ENCODE peak calls at places on chromosomes 6 and 20, in four cellular contexts. One of them, this sample, is unnamed.

GRCh38 chr20:4740774-4741431 is 19.2 kb downstream of the PRND start:
- DNase-seq in CD4-positive, alpha-beta T cell: peak
- DNase-seq in stimulated activated CD4-positive, alpha-beta T cell treated with anti-CD3 and anti-CD28 coated beads, Interleukin-2, amount 100 ng/mL, for 48 hours: peak
- DNase-seq in mesendoderm: peak
- DNase-seq in this sample: peak

GRCh38 chr6:83185096-83185495 is 8.0 kb downstream of the PGM3 start:
- DNase-seq in CD4-positive, alpha-beta T cell: no peak
- DNase-seq in stimulated activated CD4-positive, alpha-beta T cell treated with anti-CD3 and anti-CD28 coated beads, Interleukin-2, amount 100 ng/mL, for 48 hours: no peak
- DNase-seq in mesendoderm: no peak
- DNase-seq in this sample: no peak

GRCh38 chr6:158475344-158476302 is 84.3 kb upstream of the TMEM181 start:
- DNase-seq in CD4-positive, alpha-beta T cell: no peak
- DNase-seq in stimulated activated CD4-positive, alpha-beta T cell treated with anti-CD3 and anti-CD28 coated beads, Interleukin-2, amount 100 ng/mL, for 48 hours: no peak
- DNase-seq in mesendoderm: no peak
- DNase-seq in this sample: no peak

GRCh38 chr20:51275816-51276215 is 252.9 kb upstream of the KCNG1 start:
- DNase-seq in stimulated activated CD4-positive, alpha-beta T cell treated with anti-CD3 and anti-CD28 coated beads, Interleukin-2, amount 100 ng/mL, for 48 hours: no peak
- DNase-seq in mesendoderm: no peak
- DNase-seq in CD4-positive, alpha-beta T cell: no peak
- DNase-seq in this sample: no peak

GRCh38 chr6:116030745-116031144 is 29.9 kb downstream of the FRK start:
- DNase-seq in CD4-positive, alpha-beta T cell: no peak
- DNase-seq in mesendoderm: no peak
- DNase-seq in stimulated activated CD4-positive, alpha-beta T cell treated with anti-CD3 and anti-CD28 coated beads, Interleukin-2, amount 100 ng/mL, for 48 hours: no peak
- DNase-seq in this sample: no peak

GRCh38 chr6:4647414-4648365 is 128.5 kb upstream of the CDYL start:
- DNase-seq in CD4-positive, alpha-beta T cell: no peak
- DNase-seq in stimulated activated CD4-positive, alpha-beta T cell treated with anti-CD3 and anti-CD28 coated beads, Interleukin-2, amount 100 ng/mL, for 48 hours: no peak
- DNase-seq in mesendoderm: peak
- DNase-seq in this sample: no peak

GRCh38 chr20:31820228-31820627 is 1.1 kb downstream of the MYLK2 start:
- DNase-seq in mesendoderm: no peak
- DNase-seq in CD4-positive, alpha-beta T cell: no peak
- DNase-seq in stimulated activated CD4-positive, alpha-beta T cell treated with anti-CD3 and anti-CD28 coated beads, Interleukin-2, amount 100 ng/mL, for 48 hours: no peak
- DNase-seq in this sample: no peak

GRCh38 chr6:16756660-16757270 is 4.5 kb downstream of the ATXN1 start:
- DNase-seq in stimulated activated CD4-positive, alpha-beta T cell treated with anti-CD3 and anti-CD28 coated beads, Interleukin-2, amount 100 ng/mL, for 48 hours: no peak
- DNase-seq in mesendoderm: no peak
- DNase-seq in CD4-positive, alpha-beta T cell: no peak
- DNase-seq in this sample: no peak

GRCh38 chr20:47925603-47926002 is 140.3 kb upstream of the SULF2 start:
- DNase-seq in CD4-positive, alpha-beta T cell: no peak
- DNase-seq in stimulated activated CD4-positive, alpha-beta T cell treated with anti-CD3 and anti-CD28 coated beads, Interleukin-2, amount 100 ng/mL, for 48 hours: no peak
- DNase-seq in mesendoderm: no peak
- DNase-seq in this sample: no peak

GRCh38 chr20:19757487-19757972 is 528 bp upstream of the RIN2 start:
- DNase-seq in mesendoderm: peak
- DNase-seq in stimulated activated CD4-positive, alpha-beta T cell treated with anti-CD3 and anti-CD28 coated beads, Interleukin-2, amount 100 ng/mL, for 48 hours: no peak
- DNase-seq in CD4-positive, alpha-beta T cell: no peak
- DNase-seq in this sample: no peak

GRCh38 chr6:107894821-107895396 is 63.1 kb downstream of the SEC63 start:
- DNase-seq in stimulated activated CD4-positive, alpha-beta T cell treated with anti-CD3 and anti-CD28 coated beads, Interleukin-2, amount 100 ng/mL, for 48 hours: no peak
- DNase-seq in CD4-positive, alpha-beta T cell: no peak
- DNase-seq in mesendoderm: no peak
- DNase-seq in this sample: no peak

GRCh38 chr20:64009811-64010387 is 26.1 kb upstream of the C20orf204 start:
- DNase-seq in CD4-positive, alpha-beta T cell: no peak
- DNase-seq in mesendoderm: no peak
- DNase-seq in stimulated activated CD4-positive, alpha-beta T cell treated with anti-CD3 and anti-CD28 coated beads, Interleukin-2, amount 100 ng/mL, for 48 hours: no peak
- DNase-seq in this sample: no peak

GRCh38 chr6:106370639-106371038 is 10.1 kb downstream of the CRYBG1 start:
- DNase-seq in CD4-positive, alpha-beta T cell: no peak
- DNase-seq in stimulated activated CD4-positive, alpha-beta T cell treated with anti-CD3 and anti-CD28 coated beads, Interleukin-2, amount 100 ng/mL, for 48 hours: no peak
- DNase-seq in mesendoderm: no peak
- DNase-seq in this sample: no peak

GRCh38 chr6:157269261-157269794 is 54.0 kb downstream of the TMEM242 start:
- DNase-seq in mesendoderm: no peak
- DNase-seq in stimulated activated CD4-positive, alpha-beta T cell treated with anti-CD3 and anti-CD28 coated beads, Interleukin-2, amount 100 ng/mL, for 48 hours: no peak
- DNase-seq in CD4-positive, alpha-beta T cell: no peak
- DNase-seq in this sample: no peak

GRCh38 chr6:84227044-84227433 is 404 bp downstream of the CEP162 start:
- DNase-seq in CD4-positive, alpha-beta T cell: no peak
- DNase-seq in stimulated activated CD4-positive, alpha-beta T cell treated with anti-CD3 and anti-CD28 coated beads, Interleukin-2, amount 100 ng/mL, for 48 hours: no peak
- DNase-seq in mesendoderm: peak
- DNase-seq in this sample: no peak

GRCh38 chr6:101747160-101747559 is 353.7 kb downstream of the GRIK2 start:
- DNase-seq in CD4-positive, alpha-beta T cell: no peak
- DNase-seq in stimulated activated CD4-positive, alpha-beta T cell treated with anti-CD3 and anti-CD28 coated beads, Interleukin-2, amount 100 ng/mL, for 48 hours: no peak
- DNase-seq in mesendoderm: no peak
- DNase-seq in this sample: no peak

This sample was measured in activated T-helper 2 cell treated with anti-CD3 and anti-CD28 coated beads, Interferon-gamma antibody, Interleukin-2, Interleukin-4, amounts not matched to agents 10 μg/mL and 5 μg/mL and 100 μg/mL, durations not matched to agents 14 hours and 24 hours and 36 hours.